ENCODE peak calls at places on chromosome 13, in eight cellular contexts. Y is neural progenitor cell; I is activated T-helper 1 cell treated with anti-CD3 and anti-CD28 coated beads, Interleukin-12 subunit alpha, Interleukin-12 subunit beta, Interleukin-2, Interleukin-4 antibody, amounts not matched to agents 30 ng/mL and 10 ng/mL and 1 ng/mL, durations not matched to agents 14 hours and 24 hours and 36 hours; R is stimulated activated naive CD8-positive, alpha-beta T cell treated with anti-CD3 and anti-CD28 coated beads, Interleukin-15, Interleukin-2, amounts not matched to agents 100 U/mL and 50 U/mL, for 24 hours; M is occipital lobe; S is T-helper 9 cell; U is mesothelial cell of epicardium; T is activated CD8-positive, alpha-beta memory T cell treated with anti-CD3 and anti-CD28 coated beads for 4 hours. W is an unnamed sample.

GRCh38 chr13:59963383-59963782 is 200.3 kb downstream of the DIAPH3 start:
- DNase-seq in I (no peak), S (no peak), T (no peak), M (no peak), R (no peak), Y (no peak), U (no peak), W (no peak)

GRCh38 chr13:75296651-75297050 is 185.3 kb downstream of the TBC1D4 start:
- DNase-seq in U (no peak), Y (no peak), M (no peak), T (no peak), R (no peak), S (no peak), I (no peak), W (no peak)

GRCh38 chr13:36758345-36758744 is 60.7 kb upstream of the RFXAP start:
- DNase-seq in Y (no peak), U (no peak), T (no peak), M (no peak), I (no peak), S (no peak), R (no peak), W (no peak)

GRCh38 chr13:39913928-39914327 is 258.5 kb downstream of the COG6 start:
- DNase-seq in U (no peak), I (no peak), Y (no peak), R (no peak), S (no peak), M (no peak), T (no peak), W (no peak)

GRCh38 chr13:45143346-45143751 is 23.0 kb downstream of the GTF2F2 start:
- DNase-seq in Y (no peak), M (peak), U (no peak), R (no peak), I (no peak), T (no peak), S (no peak), W (no peak)

GRCh38 chr13:21673592-21674270 is 2.9 kb downstream of the FGF9 start:
- DNase-seq in R (peak), M (peak), Y (peak), I (no peak), S (peak), U (no peak), T (no peak), W (peak)

GRCh38 chr13:79485014-79485441 is 4.1 kb downstream of the NDFIP2 start:
- DNase-seq in M (no peak), I (no peak), U (no peak), S (no peak), Y (no peak), T (no peak), R (no peak), W (no peak)

GRCh38 chr13:19681517-19681916 is 48.1 kb downstream of the MPHOSPH8 start:
- DNase-seq in T (no peak), Y (peak), I (no peak), S (no peak), R (no peak), M (no peak), U (no peak), W (no peak)

GRCh38 chr13:90883592-90883991 is 463.9 kb upstream of the MIR17HG start:
- DNase-seq in R (no peak), I (no peak), U (no peak), S (no peak), Y (no peak), M (no peak), T (no peak), W (no peak)

GRCh38 chr13:51923983-51924539 is 62.3 kb downstream of the CCDC70 start:
- DNase-seq in U (no peak), R (peak), T (no peak), Y (peak), M (no peak), I (no peak), S (no peak), W (no peak)

GRCh38 chr13:40667622-40667978 is 1.2 kb upstream of the FOXO1 start:
- DNase-seq in U (no peak), R (no peak), Y (peak), T (no peak), S (no peak), M (no peak), I (no peak), W (no peak)

GRCh38 chr13:64347662-64348061 is 2882.5 kb downstream of the PCDH9 start:
- DNase-seq in R (no peak), T (no peak), I (no peak), Y (no peak), S (no peak), U (no peak), M (no peak), W (no peak)

GRCh38 chr13:74450976-74451375 is 316.8 kb upstream of the KLF12 start:
- DNase-seq in S (no peak), U (no peak), Y (no peak), T (no peak), R (no peak), I (no peak), M (no peak), W (no peak)

GRCh38 chr13:113562085-113562749 is 22.3 kb upstream of the TFDP1 start:
- DNase-seq in M (peak), I (no peak), T (no peak), Y (peak), R (peak), U (peak), S (no peak), W (peak)

GRCh38 chr13:20495087-20496023 is 30.3 kb downstream of the CRYL1 start:
- DNase-seq in M (peak), U (peak), R (peak), T (peak), Y (peak), S (peak), I (peak), W (peak)

GRCh38 chr13:104975272-104975671 is 1560.2 kb downstream of the EFNB2 start:
- DNase-seq in S (no peak), T (no peak), R (no peak), I (no peak), U (no peak), Y (no peak), M (no peak), W (no peak)

GRCh38 chr13:53782400-53783030 is 753.9 kb downstream of the OLFM4 start:
- DNase-seq in I (peak), R (no peak), Y (peak), T (no peak), U (no peak), S (no peak), M (peak), W (peak)

GRCh38 chr13:20271441-20271840 is 39.3 kb upstream of the GJB6 start:
- DNase-seq in I (no peak), R (no peak), U (no peak), Y (no peak), S (no peak), M (no peak), T (no peak), W (no peak)

GRCh38 chr13:27264181-27264580 is 6.4 kb upstream of the RASL11A start:
- DNase-seq in T (no peak), R (no peak), M (peak), S (no peak), U (no peak), Y (no peak), I (no peak), W (no peak)

GRCh38 chr13:112711528-112712265 is 21.9 kb downstream of the ATP11A start:
- DNase-seq in S (no peak), T (no peak), I (no peak), U (peak), M (peak), Y (peak), R (no peak), W (peak)

GRCh38 chr13:94435604-94436226 is 43.8 kb downstream of the DCT start:
- DNase-seq in R (no peak), S (no peak), I (no peak), Y (peak), U (no peak), M (no peak), T (no peak), W (peak)

GRCh38 chr13:29756506-29756905 is 93.9 kb downstream of the UBL3 start:
- DNase-seq in M (no peak), I (no peak), T (no peak), Y (no peak), R (no peak), S (no peak), U (no peak), W (no peak)

GRCh38 chr13:20798027-20798426 is 24.3 kb upstream of the EEF1AKMT1 start:
- DNase-seq in R (no peak), Y (no peak), I (no peak), U (no peak), S (no peak), T (no peak), M (no peak), W (no peak)

GRCh38 chr13:30718661-30719520 is 16.5 kb upstream of the ALOX5AP start:
- DNase-seq in R (no peak), T (no peak), Y (no peak), U (no peak), S (no peak), M (no peak), I (no peak), W (no peak)

GRCh38 chr13:46995874-46996273 is 99.0 kb upstream of the HTR2A start:
- DNase-seq in U (no peak), I (no peak), T (no peak), R (no peak), M (no peak), Y (no peak), S (no peak), W (no peak)

GRCh38 chr13:105070452-105070851 is 1465.0 kb downstream of the EFNB2 start:
- DNase-seq in U (no peak), T (no peak), Y (no peak), I (no peak), R (no peak), S (no peak), M (no peak), W (no peak)

GRCh38 chr13:94009696-94010095 is 469.8 kb downstream of the DCT start:
- DNase-seq in U (no peak), T (no peak), R (no peak), S (no peak), M (no peak), Y (no peak), I (no peak), W (no peak)

GRCh38 chr13:38045278-38046048 is 175.9 kb upstream of the TRPC4 start:
- DNase-seq in M (no peak), T (no peak), S (no peak), U (no peak), I (no peak), R (no peak), Y (peak), W (no peak)

GRCh38 chr13:97018029-97018819 is 23.9 kb upstream of the OXGR1 start:
- DNase-seq in M (no peak), U (peak), I (peak), R (peak), Y (peak), S (no peak), T (peak), W (peak)

GRCh38 chr13:99351772-99352171 is 44.6 kb upstream of the GPR183 start:
- DNase-seq in U (no peak), I (no peak), R (peak), M (no peak), T (no peak), S (no peak), Y (no peak), W (no peak)

GRCh38 chr13:43305416-43305815 is 282.0 kb downstream of the DNAJC15 start:
- DNase-seq in S (no peak), T (no peak), I (no peak), R (no peak), M (no peak), Y (no peak), U (no peak), W (no peak)

GRCh38 chr13:100542546-100543156 is 45.9 kb downstream of the GGACT start:
- DNase-seq in I (no peak), T (no peak), Y (no peak), R (no peak), S (no peak), M (no peak), U (peak), W (peak)

GRCh38 chr13:49610176-49610575 is 18.1 kb upstream of the ARL11 start:
- DNase-seq in S (no peak), R (no peak), T (no peak), M (no peak), Y (no peak), I (no peak), U (no peak), W (no peak)

GRCh38 chr13:42041017-42041683 is 7.3 kb upstream of the DGKH start:
- DNase-seq in U (peak), T (no peak), S (peak), Y (peak), M (peak), R (peak), I (peak), W (peak)

GRCh38 chr13:23129329-23129728 is 51.5 kb upstream of the SGCG start:
- DNase-seq in U (no peak), I (no peak), Y (no peak), R (no peak), M (no peak), T (no peak), S (no peak), W (no peak)